ENCODE peak calls at places on chromosomes 5 and 9, in five cellular contexts. One of them, this sample, is unnamed. For H3K4me1, the result is how much of the 10 kb centered on the place peaks cover.

GRCh38 chr5:125536095-125536494 is 789.7 kb upstream of the ZNF608 start:
- DNase-seq in psoas muscle: no peak
- DNase-seq in colonic mucosa: no peak
- DNase-seq in lung: no peak
- DNase-seq in HCT116: no peak
- DNase-seq in this sample: no peak

GRCh38 chr5:12522116-12522515 is 617.9 kb upstream of the CTNND2 start:
- DNase-seq in psoas muscle: no peak
- DNase-seq in colonic mucosa: no peak
- DNase-seq in lung: no peak
- DNase-seq in HCT116: no peak
- DNase-seq in this sample: no peak

GRCh38 chr9:81827616-81828296 is 100.5 kb upstream of the SPATA31D4 start:
- DNase-seq in psoas muscle: no peak
- DNase-seq in colonic mucosa: no peak
- DNase-seq in lung: no peak
- DNase-seq in HCT116: no peak
- DNase-seq in this sample: no peak

GRCh38 chr5:43485406-43485805 is 1.7 kb upstream of the TMEM267 start:
- DNase-seq in psoas muscle: no peak
- DNase-seq in colonic mucosa: peak
- DNase-seq in lung: no peak
- DNase-seq in HCT116: no peak
- DNase-seq in this sample: no peak

GRCh38 chr5:132426525-132427138 is 57.1 kb downstream of the SLC22A5 start:
- DNase-seq in psoas muscle: peak
- DNase-seq in colonic mucosa: peak
- DNase-seq in lung: peak
- DNase-seq in HCT116: no peak
- DNase-seq in this sample: peak

GRCh38 chr5:97192580-97193421 is 9.8 kb upstream of the RIOK2 start:
- DNase-seq in psoas muscle: no peak
- DNase-seq in colonic mucosa: no peak
- DNase-seq in lung: no peak
- DNase-seq in HCT116: no peak
- DNase-seq in this sample: no peak

GRCh38 chr5:158807947-158808346 is 291.8 kb downstream of the EBF1 start:
- DNase-seq in psoas muscle: no peak
- DNase-seq in colonic mucosa: no peak
- DNase-seq in lung: no peak
- DNase-seq in HCT116: no peak
- DNase-seq in this sample: no peak

GRCh38 chr5:136060963-136061362 is 32.2 kb downstream of the TGFBI start:
- DNase-seq in psoas muscle: no peak
- DNase-seq in colonic mucosa: no peak
- DNase-seq in lung: no peak
- DNase-seq in HCT116: no peak
- DNase-seq in this sample: no peak

GRCh38 chr5:172064766-172065165 is 58.3 kb upstream of the FBXW11 start:
- DNase-seq in psoas muscle: no peak
- DNase-seq in colonic mucosa: no peak
- DNase-seq in lung: no peak
- DNase-seq in HCT116: no peak
- DNase-seq in this sample: no peak

GRCh38 chr9:132572921-132573320 is 9.5 kb upstream of the BARHL1 start:
- DNase-seq in psoas muscle: no peak
- DNase-seq in colonic mucosa: no peak
- DNase-seq in lung: no peak
- DNase-seq in HCT116: no peak
- DNase-seq in this sample: no peak

GRCh38 chr9:36486933-36487481 is 85.7 kb upstream of the MELK start:
- DNase-seq in psoas muscle: peak
- DNase-seq in colonic mucosa: peak
- DNase-seq in lung: peak
- DNase-seq in HCT116: no peak
- DNase-seq in this sample: peak

GRCh38 chr9:113919422-113919821 is 43.3 kb downstream of the ZNF618 start:
- DNase-seq in psoas muscle: peak
- DNase-seq in colonic mucosa: no peak
- DNase-seq in lung: no peak
- DNase-seq in HCT116: no peak
- DNase-seq in this sample: no peak

GRCh38 chr5:127671218-127671617 is 22.3 kb downstream of the CTXN3 start:
- DNase-seq in psoas muscle: no peak
- DNase-seq in colonic mucosa: no peak
- DNase-seq in lung: no peak
- DNase-seq in HCT116: no peak
- DNase-seq in this sample: no peak

GRCh38 chr9:83299556-83299955 is 236.6 kb upstream of the RASEF start:
- DNase-seq in psoas muscle: no peak
- DNase-seq in colonic mucosa: no peak
- DNase-seq in lung: no peak
- DNase-seq in HCT116: no peak
- DNase-seq in this sample: no peak

GRCh38 chr9:74282526-74283253 is 214.4 kb upstream of the RORB start:
- DNase-seq in psoas muscle: no peak
- DNase-seq in colonic mucosa: no peak
- DNase-seq in lung: no peak
- DNase-seq in HCT116: no peak
- DNase-seq in this sample: no peak

GRCh38 chr9:104118916-104119315 is 24.8 kb downstream of the SMC2 start:
- DNase-seq in psoas muscle: no peak
- DNase-seq in colonic mucosa: no peak
- DNase-seq in lung: no peak
- DNase-seq in HCT116: no peak
- DNase-seq in this sample: no peak

GRCh38 chr9:112104901-112105300 is 70.2 kb downstream of the SUSD1 start:
- DNase-seq in psoas muscle: no peak
- DNase-seq in colonic mucosa: no peak
- DNase-seq in lung: no peak
- DNase-seq in HCT116: no peak
- DNase-seq in this sample: no peak

GRCh38 chr9:93097496-93098205 is 1.6 kb downstream of the CARD19 start:
- DNase-seq in psoas muscle: peak
- DNase-seq in colonic mucosa: peak
- DNase-seq in lung: no peak
- DNase-seq in HCT116: no peak
- DNase-seq in this sample: peak
- H3K4me1 ChIP-seq in psoas muscle: under half
- H3K4me1 ChIP-seq in colonic mucosa: under half
- H3K4me1 ChIP-seq in lung: under half
- H3K4me1 ChIP-seq in HCT116: half or more
- H3K4me1 ChIP-seq in this sample: under half

DNA sequence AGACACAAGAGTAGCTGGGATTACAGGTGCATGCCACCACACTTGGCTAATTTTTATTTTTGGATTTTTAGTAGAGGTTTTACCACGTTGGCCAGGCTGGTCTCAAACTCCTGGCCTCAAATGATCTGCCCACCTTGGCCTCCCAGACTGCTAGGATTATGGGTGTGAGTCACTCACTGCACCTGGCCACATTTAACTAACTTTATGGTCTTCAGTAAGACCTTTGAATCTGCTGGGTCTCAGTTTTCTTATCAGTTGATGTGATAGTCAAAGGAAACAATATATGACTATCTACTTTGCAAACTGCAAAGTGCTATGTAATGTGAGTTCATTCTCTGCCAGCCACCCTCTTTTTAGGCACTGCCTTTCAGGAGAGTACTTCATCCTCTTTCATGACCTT is 474.8 kb downstream of the PDE4D start:
- DNase-seq in psoas muscle: no peak
- DNase-seq in colonic mucosa: peak
- DNase-seq in lung: no peak
- DNase-seq in HCT116: no peak
- DNase-seq in this sample: no peak
- H3K27ac ChIP-seq in psoas muscle: peak
- H3K27ac ChIP-seq in colonic mucosa: peak
- H3K27ac ChIP-seq in lung: no peak
- H3K27ac ChIP-seq in HCT116: no peak
- H3K27ac ChIP-seq in this sample: no peak

GRCh38 chr5:180976518-180976917 is 12.1 kb upstream of the BTNL3 start:
- DNase-seq in psoas muscle: no peak
- DNase-seq in colonic mucosa: peak
- DNase-seq in lung: no peak
- DNase-seq in HCT116: no peak
- DNase-seq in this sample: no peak
- TF ChIP-seq CTCF in psoas muscle: no peak
- TF ChIP-seq CTCF in colonic mucosa: no peak
- TF ChIP-seq CTCF in lung: no peak
- TF ChIP-seq CTCF in HCT116: no peak
- TF ChIP-seq CTCF in this sample: no peak

GRCh38 chr5:90585337-90585986 is 26.9 kb downstream of the ADGRV1 start:
- DNase-seq in psoas muscle: no peak
- DNase-seq in colonic mucosa: no peak
- DNase-seq in lung: no peak
- DNase-seq in HCT116: no peak
- DNase-seq in this sample: no peak
- H3K4me1 ChIP-seq in psoas muscle: under half
- H3K4me1 ChIP-seq in colonic mucosa: under half
- H3K4me1 ChIP-seq in lung: under half
- H3K4me1 ChIP-seq in HCT116: under half
- H3K4me1 ChIP-seq in this sample: under half

GRCh38 chr9:16484744-16485143 is 385.7 kb downstream of the BNC2 start:
- DNase-seq in psoas muscle: no peak
- DNase-seq in colonic mucosa: no peak
- DNase-seq in lung: no peak
- DNase-seq in HCT116: no peak
- DNase-seq in this sample: no peak
- H3K27ac ChIP-seq in psoas muscle: no peak
- H3K27ac ChIP-seq in colonic mucosa: no peak
- H3K27ac ChIP-seq in lung: no peak
- H3K27ac ChIP-seq in HCT116: no peak
- H3K27ac ChIP-seq in this sample: no peak

GRCh38 chr9:6641073-6641455 is 4.5 kb downstream of the GLDC start:
- DNase-seq in psoas muscle: no peak
- DNase-seq in colonic mucosa: no peak
- DNase-seq in lung: no peak
- DNase-seq in HCT116: no peak
- DNase-seq in this sample: no peak
- TF ChIP-seq CTCF in psoas muscle: no peak
- TF ChIP-seq CTCF in colonic mucosa: no peak
- TF ChIP-seq CTCF in lung: no peak
- TF ChIP-seq CTCF in HCT116: no peak
- TF ChIP-seq CTCF in this sample: no peak

GRCh38 chr9:137302176-137303030 is at the start of gene NRARP:
- DNase-seq in psoas muscle: peak
- DNase-seq in colonic mucosa: peak
- DNase-seq in lung: peak
- DNase-seq in HCT116: peak
- DNase-seq in this sample: peak
- H3K4me1 ChIP-seq in psoas muscle: under half
- H3K4me1 ChIP-seq in colonic mucosa: under half
- H3K4me1 ChIP-seq in lung: under half
- H3K4me1 ChIP-seq in HCT116: half or more
- H3K4me1 ChIP-seq in this sample: half or more

DNA sequence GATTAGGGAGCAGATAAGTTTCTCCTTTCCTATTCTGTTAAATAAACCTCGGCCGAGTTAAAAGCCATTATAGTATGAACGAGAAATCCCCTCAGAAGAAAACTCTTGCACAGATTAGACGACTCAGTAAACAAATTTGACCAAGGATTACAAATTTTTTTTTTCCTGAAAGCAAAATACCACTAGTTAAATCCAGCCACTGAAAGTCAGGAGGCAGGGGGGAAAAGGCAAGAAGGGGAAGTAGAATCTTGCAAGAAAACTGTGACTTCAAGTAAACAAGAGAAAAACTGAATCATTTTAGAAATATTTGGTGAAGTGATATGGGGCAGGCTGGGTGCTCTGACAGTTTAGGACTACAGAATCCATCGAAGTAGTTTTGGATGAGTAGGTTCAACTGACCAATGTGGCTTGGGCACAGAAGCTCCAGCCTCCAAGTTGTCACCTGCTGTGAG is 251.0 kb downstream of the DENND1A start:
- DNase-seq in psoas muscle: no peak
- DNase-seq in colonic mucosa: no peak
- DNase-seq in lung: no peak
- DNase-seq in HCT116: no peak
- DNase-seq in this sample: no peak
- H3K27ac ChIP-seq in psoas muscle: no peak
- H3K27ac ChIP-seq in colonic mucosa: peak
- H3K27ac ChIP-seq in lung: no peak
- H3K27ac ChIP-seq in HCT116: no peak
- H3K27ac ChIP-seq in this sample: no peak

This sample was measured in body of pancreas.